ENCODE peak calls at places on chromosomes 11 and 22, in eight cellular contexts. P is ovary, X is upper lobe of right lung, R is psoas muscle, W is body of pancreas, Q is lower lobe of right lung, C is A549, V is kidney. G is an unnamed sample.

GRCh38 chr11:59144096-59144495 is 1.4 kb downstream of the FAM111A start:
- DNase-seq in P (no peak), X (no peak), R (no peak), W (no peak), Q (no peak), C (no peak), V (no peak), G (no peak)

GRCh38 chr11:81892770-81893635 is 840.7 kb downstream of the FAM181B start:
- DNase-seq in P (no peak), X (no peak), R (no peak), W (no peak), Q (no peak), C (no peak), V (peak; percentile 40), G (no peak)

GRCh38 chr11:66100272-66101037 is 30.4 kb downstream of the PACS1 start:
- DNase-seq in P (peak; percentile 73), X (peak; percentile 80), R (peak; percentile 64), W (peak; percentile 94), Q (peak; percentile 79), C (peak; percentile 59), V (peak; percentile 92), G (peak; percentile 37)

GRCh38 chr11:119187123-119187892 is 2.0 kb downstream of the NHERF4 start:
- DNase-seq in P (no peak), X (no peak), R (no peak), W (no peak), Q (peak; percentile 42), C (no peak), V (peak; percentile 37), G (no peak)

GRCh38 chr11:74681686-74682651 is 49.3 kb downstream of the CHRDL2 start:
- DNase-seq in P (peak; percentile 12), X (peak; percentile 63), R (peak; percentile 85), W (peak; percentile 86), Q (no peak), C (no peak), V (peak; percentile 57), G (peak; percentile 75)

GRCh38 chr11:70202898-70203748 is at the start of gene FADD:
- DNase-seq in P (peak; percentile 91), X (peak; percentile 94), R (peak; percentile 95), W (peak; percentile 93), Q (peak; percentile 93), C (peak; percentile 93), V (peak; percentile 95), G (peak; percentile 91)

GRCh38 chr11:74417860-74418508 is 19.8 kb upstream of the PGM2L1 start:
- DNase-seq in P (no peak), X (no peak), R (no peak), W (no peak), Q (no peak), C (peak; percentile 3), V (no peak), G (no peak)

GRCh38 chr11:128471138-128471661 is 116.2 kb downstream of the ETS1 start:
- DNase-seq in P (peak; percentile 50), X (no peak), R (no peak), W (peak; percentile 46), Q (no peak), C (no peak), V (peak; percentile 76), G (no peak)

GRCh38 chr11:34682822-34683221 is 61.9 kb downstream of the EHF start:
- DNase-seq in P (no peak), X (no peak), R (no peak), W (no peak), Q (no peak), C (peak; percentile 59), V (no peak), G (no peak)

GRCh38 chr22:24420072-24420976 is 7.1 kb upstream of the ADORA2A start:
- DNase-seq in P (no peak), X (no peak), R (peak; percentile 57), W (no peak), Q (no peak), C (no peak), V (peak; percentile 79), G (peak; percentile 62)

GRCh38 chr22:26477341-26477731 is 6.2 kb downstream of the HPS4 start:
- DNase-seq in P (no peak), X (no peak), R (no peak), W (no peak), Q (no peak), C (no peak), V (no peak), G (no peak)

GRCh38 chr22:45600791-45601730 is 70.6 kb upstream of the ATXN10 start:
- DNase-seq in P (no peak), X (no peak), R (no peak), W (no peak), Q (peak; percentile 24), C (no peak), V (peak; percentile 70), G (no peak)

GRCh38 chr22:43811777-43812148 is 342 bp downstream of the EFCAB6 start:
- DNase-seq in P (no peak), X (no peak), R (no peak), W (no peak), Q (no peak), C (no peak), V (no peak), G (no peak)

GRCh38 chr11:92888701-92889100 is 80.8 kb upstream of the MTNR1B start:
- DNase-seq in P (no peak), X (no peak), R (no peak), W (no peak), Q (no peak), C (no peak), V (no peak), G (no peak)

GRCh38 chr11:93532285-93532789 is 10.9 kb downstream of the SMCO4 start:
- DNase-seq in P (no peak), X (no peak), R (no peak), W (no peak), Q (no peak), C (no peak), V (no peak), G (no peak)

GRCh38 chr11:131546218-131546895 is 175.9 kb downstream of the NTM start:
- DNase-seq in P (no peak), X (no peak), R (no peak), W (no peak), Q (no peak), C (no peak), V (no peak), G (no peak)

GRCh38 chr11:76269247-76269646 is 62.9 kb upstream of the WNT11 start:
- DNase-seq in P (no peak), X (no peak), R (peak; percentile 88), W (peak; percentile 16), Q (no peak), C (no peak), V (no peak), G (no peak)

GRCh38 chr11:30479899-30480298 is 106.3 kb downstream of the MPPED2 start:
- DNase-seq in P (no peak), X (no peak), R (no peak), W (no peak), Q (no peak), C (no peak), V (no peak), G (no peak)
- H3K27ac ChIP-seq in P (no peak overlapping the region), X (no peak overlapping the region), R (peak overlapping the region; percentile 32), W (no peak overlapping the region), Q (no peak overlapping the region), C (no peak overlapping the region), V (no peak overlapping the region), G (peak overlapping the region; percentile 79)

DNA sequence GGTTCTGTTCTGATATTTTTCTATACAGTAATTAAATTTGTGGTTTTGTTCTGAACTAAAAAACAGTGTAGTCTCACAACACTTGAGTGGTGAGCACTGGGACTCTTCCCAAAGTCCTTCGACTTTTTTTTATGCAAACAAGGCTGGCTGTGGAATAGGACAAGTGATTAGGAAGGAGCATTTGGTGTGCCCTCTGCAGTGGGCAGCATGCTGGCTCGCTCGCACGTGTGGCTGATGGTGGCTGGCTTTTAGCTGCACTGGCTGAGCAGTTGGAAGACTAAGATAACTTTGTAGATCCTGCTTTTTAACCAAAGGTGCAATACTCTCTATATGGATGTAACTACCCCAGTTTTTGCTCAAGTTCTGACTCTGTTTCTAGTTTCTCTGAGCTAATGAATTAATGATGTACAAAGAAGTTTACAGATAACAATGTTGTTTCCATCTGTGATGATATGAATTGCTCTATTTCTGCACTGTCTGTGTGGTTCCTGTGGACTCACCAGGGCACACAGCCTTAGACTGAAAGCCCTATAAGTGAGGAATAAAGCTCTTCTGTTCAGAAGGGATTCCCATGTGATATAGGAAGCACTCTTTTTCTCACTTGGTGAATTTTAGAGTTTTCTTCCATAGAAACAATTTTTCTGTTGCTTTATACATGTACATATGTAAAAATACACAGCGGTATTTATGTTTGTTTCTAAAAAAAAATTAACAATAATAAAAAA is 143.1 kb upstream of the RASSF10 start:
- DNase-seq in P (no peak), X (no peak), R (no peak), W (peak; percentile 18), Q (no peak), C (no peak), V (no peak), G (no peak)
- H3K4me3 ChIP-seq in P (no peak overlapping the region), X (no peak overlapping the region), R (no peak overlapping the region), W (no peak overlapping the region), Q (no peak overlapping the region), C (no peak overlapping the region), V (no peak overlapping the region), G (no peak overlapping the region)

GRCh38 chr22:30970356-30970746 is 1.3 kb downstream of the TUG1 start:
- DNase-seq in P (no peak), X (no peak), R (no peak), W (no peak), Q (no peak), C (no peak), V (no peak), G (no peak)
- H3K9me3 ChIP-seq in P (peaks cover 34% of the 10 kb centered on the region), X (no peaks in the 10 kb centered on the region), R (peaks cover 14% of the 10 kb centered on the region), W (peaks cover 28% of the 10 kb centered on the region), Q (peaks cover 38% of the 10 kb centered on the region), C (peaks cover 60% of the 10 kb centered on the region), V (peaks cover 33% of the 10 kb centered on the region), G (peaks cover 53% of the 10 kb centered on the region)

DNA sequence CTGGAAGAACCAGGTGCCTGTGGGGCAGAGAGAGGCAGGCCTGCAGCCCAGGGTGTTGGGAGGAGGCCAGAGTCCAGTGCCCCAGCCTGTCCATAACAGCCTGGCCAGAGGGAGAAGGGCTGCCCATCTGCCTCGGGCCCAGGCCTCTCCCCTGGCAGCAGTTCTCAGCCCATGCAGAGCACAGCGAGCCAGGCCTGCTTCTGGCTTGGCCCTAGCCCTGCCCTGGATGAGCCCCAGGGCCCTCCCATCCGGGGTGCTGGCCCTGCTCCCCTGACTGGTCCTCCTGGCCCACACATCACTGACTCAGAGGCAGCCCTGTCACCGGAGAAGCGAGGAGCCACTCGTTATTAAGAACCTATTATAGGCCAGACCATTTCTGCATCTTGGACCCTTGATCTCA is 19.7 kb upstream of the MYRF start:
- DNase-seq in P (no peak), X (no peak), R (peak; percentile 84), W (no peak), Q (no peak), C (no peak), V (no peak), G (no peak)
- H3K27ac ChIP-seq in P (no peak overlapping the region), X (no peak overlapping the region), R (peak overlapping the region; percentile 78), W (no peak overlapping the region), Q (peak overlapping the region; percentile 47), C (no peak overlapping the region), V (no peak overlapping the region), G (peak overlapping the region; percentile 3)

DNA sequence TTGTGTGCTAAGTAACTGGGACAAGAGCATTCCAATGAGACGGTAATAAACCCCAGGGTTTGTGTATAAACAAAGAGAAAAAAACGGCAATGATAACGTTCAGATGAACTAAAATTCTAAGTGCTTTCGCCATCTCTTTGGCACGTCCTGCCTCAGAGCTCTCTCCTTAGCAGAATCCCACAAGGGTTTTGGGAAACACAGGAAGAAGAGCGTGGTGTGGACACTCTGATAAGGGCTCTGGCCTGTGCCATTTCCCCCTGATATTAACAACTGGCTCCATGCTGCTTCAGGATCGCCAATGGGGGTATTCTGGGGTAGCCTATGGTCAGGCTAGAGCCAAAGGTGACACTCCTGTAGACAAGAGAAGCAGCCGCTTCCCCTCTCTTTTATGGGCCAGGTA is 18.4 kb downstream of the ABCC8 start:
- DNase-seq in P (no peak), X (no peak), R (no peak), W (no peak), Q (no peak), C (no peak), V (no peak), G (no peak)
- H3K4me3 ChIP-seq in P (no peak overlapping the region), X (no peak overlapping the region), R (no peak overlapping the region), W (no peak overlapping the region), Q (no peak overlapping the region), C (no peak overlapping the region), V (no peak overlapping the region), G (no peak overlapping the region)